ENCODE peak calls at places on chromosomes 5 and 9, in seven cellular contexts. N is heart right ventricle, M is GM13977, L is H9, T is ovary, A is lower leg skin, P is cardiac muscle cell. D is an unnamed sample.

GRCh38 chr9:36721846-36722588 is 149.3 kb downstream of the MELK start:
- DNase-seq in N (no peak), M (no peak), L (no peak), T (no peak), A (no peak), P (peak), D (no peak)

GRCh38 chr5:68522863-68523262 is 307.3 kb downstream of the PIK3R1 start:
- DNase-seq in N (no peak), M (no peak), L (no peak), T (no peak), A (no peak), P (no peak), D (no peak)

GRCh38 chr5:97452646-97453045 is 269.6 kb upstream of the RIOK2 start:
- DNase-seq in N (no peak), M (no peak), L (no peak), T (no peak), A (no peak), P (no peak), D (no peak)

GRCh38 chr5:33313150-33313549 is 127.6 kb upstream of the TARS1 start:
- DNase-seq in N (no peak), M (no peak), L (no peak), T (peak), A (peak), P (no peak), D (peak)

GRCh38 chr9:93660647-93661046 is 84.3 kb downstream of the PHF2 start:
- DNase-seq in N (no peak), M (no peak), L (no peak), T (no peak), A (no peak), P (no peak), D (no peak)

GRCh38 chr5:126354012-126354856 is 69.0 kb upstream of the GRAMD2B start:
- DNase-seq in N (no peak), M (peak), L (no peak), T (no peak), A (no peak), P (peak), D (peak)

GRCh38 chr9:109487247-109487646 is 10.9 kb downstream of the PTPN3 start:
- DNase-seq in N (no peak), M (no peak), L (no peak), T (no peak), A (no peak), P (no peak), D (no peak)

GRCh38 chr5:15819617-15820016 is 319.6 kb downstream of the FBXL7 start:
- DNase-seq in N (no peak), M (no peak), L (no peak), T (no peak), A (no peak), P (no peak), D (no peak)

GRCh38 chr9:89426389-89426961 is 71.4 kb downstream of the SEMA4D start:
- DNase-seq in N (no peak), M (peak), L (no peak), T (no peak), A (no peak), P (no peak), D (no peak)

GRCh38 chr5:167304834-167305469 is 986.5 kb upstream of the WWC1 start:
- DNase-seq in N (peak), M (no peak), L (no peak), T (no peak), A (no peak), P (peak), D (no peak)

GRCh38 chr5:103475629-103476240 is 86.9 kb downstream of the NUDT12 start:
- DNase-seq in N (no peak), M (peak), L (no peak), T (no peak), A (no peak), P (peak), D (no peak)

GRCh38 chr9:115015018-115015635 is 84.7 kb upstream of the TNFSF8 start:
- DNase-seq in N (no peak), M (no peak), L (peak), T (no peak), A (no peak), P (peak), D (no peak)

GRCh38 chr9:34985311-34985899 is 4.1 kb upstream of the DNAJB5 start:
- DNase-seq in N (no peak), M (peak), L (peak), T (no peak), A (no peak), P (peak), D (no peak)

GRCh38 chr5:145056805-145057204 is 778.3 kb downstream of the PRELID2 start:
- DNase-seq in N (no peak), M (peak), L (no peak), T (no peak), A (no peak), P (no peak), D (no peak)

GRCh38 chr9:133540336-133541025 is 6.0 kb downstream of the ADAMTSL2 start:
- DNase-seq in N (no peak), M (peak), L (no peak), T (no peak), A (no peak), P (no peak), D (no peak)

GRCh38 chr9:3403315-3403714 is 122.5 kb downstream of the RFX3 start:
- DNase-seq in N (no peak), M (no peak), L (no peak), T (no peak), A (no peak), P (no peak), D (no peak)

GRCh38 chr5:138078006-138078643 is 5.7 kb upstream of the WNT8A start:
- DNase-seq in N (no peak), M (no peak), L (no peak), T (no peak), A (no peak), P (no peak), D (no peak)

GRCh38 chr9:131633491-131634031 is 88.2 kb downstream of the PRRT1B start:
- DNase-seq in N (no peak), M (no peak), L (no peak), T (no peak), A (no peak), P (no peak), D (no peak)

GRCh38 chr9:95509851-95510529 is 6.8 kb downstream of the PTCH1 start:
- DNase-seq in N (no peak), M (no peak), L (no peak), T (peak), A (no peak), P (no peak), D (no peak)

GRCh38 chr5:103424453-103425205 is 138.0 kb downstream of the NUDT12 start:
- DNase-seq in N (no peak), M (no peak), L (no peak), T (no peak), A (no peak), P (no peak), D (peak)

GRCh38 chr5:88770290-88771257 is 112.4 kb downstream of the MEF2C start:
- DNase-seq in N (no peak), M (no peak), L (no peak), T (no peak), A (no peak), P (no peak), D (no peak)

GRCh38 chr5:158050401-158050800 is 191.5 kb upstream of the CLINT1 start:
- DNase-seq in N (no peak), M (no peak), L (no peak), T (no peak), A (no peak), P (no peak), D (no peak)

GRCh38 chr9:88532320-88532719 is 2.7 kb upstream of the NXNL2 start:
- DNase-seq in N (no peak), M (no peak), L (peak), T (peak), A (peak), P (peak), D (peak)

GRCh38 chr9:124351672-124352468 is 63.4 kb downstream of the PSMB7 start:
- DNase-seq in N (no peak), M (no peak), L (no peak), T (peak), A (no peak), P (no peak), D (no peak)

GRCh38 chr5:150017606-150018005 is 17.1 kb downstream of the HMGXB3 start:
- DNase-seq in N (no peak), M (no peak), L (no peak), T (no peak), A (no peak), P (no peak), D (no peak)

GRCh38 chr9:131012396-131012917 is 3.5 kb downstream of the LAMC3 start:
- DNase-seq in N (no peak), M (no peak), L (no peak), T (no peak), A (no peak), P (no peak), D (no peak)

GRCh38 chr9:109542922-109543321 is 44.8 kb upstream of the PTPN3 start:
- DNase-seq in N (no peak), M (no peak), L (no peak), T (no peak), A (no peak), P (no peak), D (no peak)

GRCh38 chr5:56910123-56910951 is 941 bp downstream of the SETD9 start:
- DNase-seq in N (peak), M (peak), L (no peak), T (peak), A (peak), P (no peak), D (no peak)

GRCh38 chr5:118653155-118653554 is 335.2 kb downstream of the DTWD2 start:
- DNase-seq in N (no peak), M (no peak), L (no peak), T (no peak), A (no peak), P (no peak), D (no peak)

GRCh38 chr9:33287087-33287490 is 3.2 kb upstream of the NFX1 start:
- DNase-seq in N (peak), M (peak), L (peak), T (peak), A (peak), P (peak), D (no peak)

GRCh38 chr9:581673-582497 is 259.6 kb upstream of the DMRT1 start:
- DNase-seq in N (no peak), M (peak), L (peak), T (no peak), A (no peak), P (peak), D (no peak)

GRCh38 chr5:64323591-64323990 is 157.9 kb downstream of the RNF180 start:
- DNase-seq in N (no peak), M (no peak), L (no peak), T (no peak), A (no peak), P (no peak), D (no peak)

GRCh38 chr5:115372121-115372520 is 75.7 kb upstream of the CCDC112 start:
- DNase-seq in N (no peak), M (no peak), L (no peak), T (no peak), A (no peak), P (no peak), D (peak)

GRCh38 chr9:4883326-4883873 is 90.7 kb downstream of the RCL1 start:
- DNase-seq in N (no peak), M (no peak), L (no peak), T (no peak), A (no peak), P (no peak), D (no peak)

GRCh38 chr9:80794197-80794596 is 895.1 kb downstream of the TLE1 start:
- DNase-seq in N (no peak), M (no peak), L (no peak), T (no peak), A (no peak), P (no peak), D (no peak)

GRCh38 chr9:132798817-132799790 is 79.0 kb downstream of the AK8 start:
- DNase-seq in N (no peak), M (no peak), L (peak), T (no peak), A (no peak), P (peak), D (no peak)

GRCh38 chr5:60257852-60258251 is 364.3 kb upstream of the PDE4D start:
- DNase-seq in N (no peak), M (no peak), L (no peak), T (no peak), A (no peak), P (no peak), D (no peak)

GRCh38 chr9:4117835-4118610 is 181.8 kb downstream of the GLIS3 start:
- DNase-seq in N (no peak), M (peak), L (peak), T (peak), A (no peak), P (no peak), D (no peak)

GRCh38 chr5:115749016-115749415 is 67.4 kb downstream of the CDO1 start:
- DNase-seq in N (no peak), M (no peak), L (no peak), T (no peak), A (no peak), P (no peak), D (no peak)

GRCh38 chr5:55544341-55544740 is 9.6 kb upstream of the PLPP1 start:
- DNase-seq in N (no peak), M (no peak), L (no peak), T (no peak), A (no peak), P (no peak), D (no peak)

GRCh38 chr5:55538621-55539020 is 3.9 kb upstream of the PLPP1 start:
- DNase-seq in N (no peak), M (peak), L (no peak), T (no peak), A (no peak), P (no peak), D (no peak)

GRCh38 chr5:55541056-55541635 is 6.4 kb upstream of the PLPP1 start:
- DNase-seq in N (no peak), M (no peak), L (no peak), T (no peak), A (no peak), P (no peak), D (no peak)

GRCh38 chr5:55540024-55540423 is 5.3 kb upstream of the PLPP1 start:
- DNase-seq in N (no peak), M (no peak), L (no peak), T (no peak), A (no peak), P (no peak), D (no peak)

DNA sequence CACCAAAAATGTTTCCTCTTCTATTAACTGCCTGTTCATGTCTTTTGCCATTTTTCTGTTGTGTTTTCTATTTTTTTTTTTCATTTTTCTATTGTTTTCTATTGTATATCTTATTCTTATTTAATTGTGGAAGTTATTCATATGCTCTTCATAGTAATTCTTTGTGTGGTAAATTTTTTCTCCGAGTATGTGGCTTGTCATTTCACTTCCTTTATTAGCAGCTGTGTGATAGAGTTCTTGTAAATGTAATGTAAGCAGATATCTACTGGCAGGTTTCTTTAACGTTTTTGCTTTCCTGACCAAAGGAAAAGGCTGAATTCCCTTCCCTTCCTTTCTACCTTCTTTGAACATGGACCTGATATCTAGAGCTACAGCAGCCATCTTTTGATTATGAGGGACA is 5.8 kb upstream of the PLPP1 start:
- DNase-seq in N (no peak), M (no peak), L (no peak), T (no peak), A (no peak), P (no peak), D (no peak)
- TF ChIP-seq CTCF in N (no peak), M (no peak), L (no peak), T (no peak), A (no peak), P (no peak), D (no peak)

GRCh38 chr9:136264803-136265405 is 19.3 kb upstream of the QSOX2 start:
- DNase-seq in N (no peak), M (no peak), L (no peak), T (no peak), A (no peak), P (no peak), D (no peak)

GRCh38 chr9:136265561-136266355 is 20.1 kb upstream of the QSOX2 start:
- DNase-seq in N (no peak), M (no peak), L (no peak), T (no peak), A (no peak), P (no peak), D (no peak)

GRCh38 chr9:136268318-136268717 is 22.7 kb upstream of the QSOX2 start:
- DNase-seq in N (no peak), M (no peak), L (peak), T (no peak), A (no peak), P (peak), D (no peak)

GRCh38 chr9:136268776-136269175 is 23.2 kb upstream of the QSOX2 start:
- DNase-seq in N (no peak), M (no peak), L (no peak), T (no peak), A (no peak), P (peak), D (no peak)

GRCh38 chr9:136267261-136268111 is 21.9 kb upstream of the QSOX2 start:
- DNase-seq in N (peak), M (peak), L (peak), T (peak), A (peak), P (peak), D (peak)
- TF ChIP-seq CTCF in N (no peak), M (peak), L (peak), T (no peak), A (no peak), P (peak), D (peak)

GRCh38 chr5:134738133-134738962 is at the start of gene CAMLG:
- DNase-seq in N (peak), M (peak), L (peak), T (peak), A (peak), P (peak), D (peak)
- TF ChIP-seq CTCF in N (peak), M (peak), L (peak), T (no peak), A (no peak), P (peak), D (peak)

DNA sequence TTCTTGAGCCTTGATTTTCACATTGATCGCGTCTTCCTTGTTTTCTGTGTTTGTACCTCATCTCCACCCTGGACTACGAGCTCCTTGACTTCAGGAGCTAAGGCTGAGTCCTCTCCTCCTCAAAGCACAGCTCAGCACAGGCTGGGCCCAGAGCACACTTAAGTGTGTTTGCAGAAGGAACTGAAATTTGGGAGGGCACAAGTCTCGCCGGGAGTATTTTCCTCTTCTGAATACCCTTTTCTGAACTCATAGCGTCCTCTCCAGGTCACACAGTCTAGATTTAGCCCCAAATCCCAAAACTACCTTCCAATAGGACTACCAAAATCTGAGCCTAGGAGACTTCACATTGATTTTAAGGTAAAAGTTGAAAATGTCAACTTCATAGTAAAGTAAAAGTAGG is 41.6 kb downstream of the TSTD2 start:
- DNase-seq in N (no peak), M (no peak), L (no peak), T (no peak), A (no peak), P (no peak), D (no peak)
- TF ChIP-seq CTCF in N (no peak), M (no peak), L (peak), T (no peak), A (no peak), P (no peak), D (no peak)

GRCh38 chr5:132828846-132829494 is 1.5 kb downstream of the SHROOM1 start:
- DNase-seq in N (no peak), M (no peak), L (no peak), T (no peak), A (no peak), P (no peak), D (no peak)
- TF ChIP-seq CTCF in N (no peak), M (no peak), L (no peak), T (no peak), A (no peak), P (no peak), D (no peak)

DNA sequence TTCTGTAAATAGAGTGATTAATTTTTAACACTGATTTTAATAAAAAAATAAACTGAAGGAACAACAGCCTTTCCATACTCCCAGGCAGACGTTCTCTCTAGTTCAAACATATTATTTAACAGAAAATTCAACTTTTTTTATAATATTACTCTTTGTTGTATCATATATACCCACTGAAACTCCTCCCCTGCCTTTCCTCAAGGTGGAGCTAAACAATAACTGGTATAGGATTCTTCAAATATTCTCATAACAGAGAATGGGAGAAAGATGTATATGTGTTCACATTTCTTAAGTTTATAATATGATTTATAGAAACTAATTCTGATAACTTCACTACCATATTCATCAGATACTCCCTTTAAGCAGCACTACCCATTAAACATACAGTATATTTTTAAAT is 83.4 kb downstream of the CYLC2 start:
- DNase-seq in N (no peak), M (no peak), L (no peak), T (no peak), A (no peak), P (no peak), D (no peak)
- TF ChIP-seq CTCF in N (no peak), M (no peak), L (no peak), T (no peak), A (no peak), P (no peak), D (no peak)

GRCh38 chr5:13566903-13567339 is 377.6 kb downstream of the DNAH5 start:
- DNase-seq in N (no peak), M (no peak), L (no peak), T (no peak), A (no peak), P (no peak), D (peak)
- TF ChIP-seq CTCF in N (no peak), M (no peak), L (no peak), T (no peak), A (no peak), P (no peak), D (no peak)

GRCh38 chr5:77494935-77495334 is 2.8 kb upstream of the WDR41 start:
- DNase-seq in N (no peak), M (no peak), L (no peak), T (no peak), A (no peak), P (no peak), D (no peak)

GRCh38 chr5:77486344-77486962 is 5.7 kb downstream of the WDR41 start:
- DNase-seq in N (no peak), M (no peak), L (no peak), T (no peak), A (no peak), P (no peak), D (no peak)

GRCh38 chr5:77492653-77493000 is 511 bp upstream of the WDR41 start:
- DNase-seq in N (no peak), M (no peak), L (no peak), T (no peak), A (no peak), P (no peak), D (no peak)

GRCh38 chr5:77491783-77492652 is at the start of gene WDR41:
- DNase-seq in N (peak), M (peak), L (peak), T (peak), A (peak), P (peak), D (peak)
- TF ChIP-seq CTCF in N (peak), M (peak), L (peak), T (peak), A (no peak), P (peak), D (peak)

D was measured in kidney epithelial cell.